ENCODE peak calls at places on chromosomes 3 and 15, in six cellular contexts. One of them, this sample, is unnamed.

GRCh38 chr3:128273841-128274573 is 120.7 kb downstream of the EEFSEC start:
- DNase-seq in small intestine: no peak
- DNase-seq in fibroblast of pulmonary artery: no peak
- DNase-seq in right lobe of liver: no peak
- DNase-seq in cardiac fibroblast: no peak
- DNase-seq in neural progenitor cell: no peak
- DNase-seq in this sample: no peak

GRCh38 chr15:62323353-62323752 is 158.3 kb upstream of the C2CD4B start:
- DNase-seq in small intestine: no peak
- DNase-seq in fibroblast of pulmonary artery: no peak
- DNase-seq in right lobe of liver: no peak
- DNase-seq in cardiac fibroblast: no peak
- DNase-seq in neural progenitor cell: peak; percentile 20
- DNase-seq in this sample: no peak

GRCh38 chr15:70264014-70264492 is 166.3 kb upstream of the TLE3 start:
- DNase-seq in small intestine: no peak
- DNase-seq in fibroblast of pulmonary artery: no peak
- DNase-seq in right lobe of liver: no peak
- DNase-seq in cardiac fibroblast: peak; percentile 38
- DNase-seq in neural progenitor cell: peak; percentile 68
- DNase-seq in this sample: peak; percentile 25

GRCh38 chr3:64053581-64053980 is 30.3 kb upstream of the PSMD6 start:
- DNase-seq in small intestine: no peak
- DNase-seq in fibroblast of pulmonary artery: no peak
- DNase-seq in right lobe of liver: no peak
- DNase-seq in cardiac fibroblast: no peak
- DNase-seq in neural progenitor cell: no peak
- DNase-seq in this sample: no peak

GRCh38 chr3:173976281-173976680 is 578.7 kb downstream of the NLGN1 start:
- DNase-seq in small intestine: no peak
- DNase-seq in fibroblast of pulmonary artery: no peak
- DNase-seq in right lobe of liver: no peak
- DNase-seq in cardiac fibroblast: no peak
- DNase-seq in neural progenitor cell: no peak
- DNase-seq in this sample: no peak

GRCh38 chr15:69615756-69616155 is 163.1 kb downstream of the RPLP1 start:
- DNase-seq in small intestine: no peak
- DNase-seq in fibroblast of pulmonary artery: no peak
- DNase-seq in right lobe of liver: no peak
- DNase-seq in cardiac fibroblast: no peak
- DNase-seq in neural progenitor cell: no peak
- DNase-seq in this sample: no peak

GRCh38 chr3:22887664-22888291 is 315.3 kb upstream of the UBE2E2 start:
- DNase-seq in small intestine: no peak
- DNase-seq in fibroblast of pulmonary artery: peak; percentile 61
- DNase-seq in right lobe of liver: no peak
- DNase-seq in cardiac fibroblast: peak; percentile 66
- DNase-seq in neural progenitor cell: peak; percentile 39
- DNase-seq in this sample: peak; percentile 25

GRCh38 chr3:183381179-183381578 is 47.2 kb downstream of the MCF2L2 start:
- DNase-seq in small intestine: no peak
- DNase-seq in fibroblast of pulmonary artery: peak; percentile 33
- DNase-seq in right lobe of liver: no peak
- DNase-seq in cardiac fibroblast: peak; percentile 70
- DNase-seq in neural progenitor cell: no peak
- DNase-seq in this sample: peak; percentile 59

GRCh38 chr15:38536201-38536676 is 28.4 kb downstream of the RASGRP1 start:
- DNase-seq in small intestine: no peak
- DNase-seq in fibroblast of pulmonary artery: peak; percentile 90
- DNase-seq in right lobe of liver: no peak
- DNase-seq in cardiac fibroblast: peak; percentile 94
- DNase-seq in neural progenitor cell: no peak
- DNase-seq in this sample: peak; percentile 94

GRCh38 chr3:24810881-24811280 is 316.2 kb upstream of the THRB start:
- DNase-seq in small intestine: no peak
- DNase-seq in fibroblast of pulmonary artery: no peak
- DNase-seq in right lobe of liver: no peak
- DNase-seq in cardiac fibroblast: no peak
- DNase-seq in neural progenitor cell: no peak
- DNase-seq in this sample: no peak

GRCh38 chr15:66592505-66593218 is 26.9 kb upstream of the LCTL start:
- DNase-seq in small intestine: peak; percentile 59
- DNase-seq in fibroblast of pulmonary artery: peak; percentile 13
- DNase-seq in right lobe of liver: no peak
- DNase-seq in cardiac fibroblast: no peak
- DNase-seq in neural progenitor cell: no peak
- DNase-seq in this sample: peak; percentile 24

GRCh38 chr15:82128401-82129143 is 82.8 kb upstream of the MEX3B start:
- DNase-seq in small intestine: no peak
- DNase-seq in fibroblast of pulmonary artery: no peak
- DNase-seq in right lobe of liver: no peak
- DNase-seq in cardiac fibroblast: no peak
- DNase-seq in neural progenitor cell: no peak
- DNase-seq in this sample: no peak

GRCh38 chr3:98557324-98558010 is 25.7 kb downstream of the GPR15 start:
- DNase-seq in small intestine: no peak
- DNase-seq in fibroblast of pulmonary artery: no peak
- DNase-seq in right lobe of liver: no peak
- DNase-seq in cardiac fibroblast: no peak
- DNase-seq in neural progenitor cell: no peak
- DNase-seq in this sample: no peak

GRCh38 chr15:70424937-70425411 is 327.3 kb upstream of the TLE3 start:
- DNase-seq in small intestine: no peak
- DNase-seq in fibroblast of pulmonary artery: no peak
- DNase-seq in right lobe of liver: no peak
- DNase-seq in cardiac fibroblast: no peak
- DNase-seq in neural progenitor cell: no peak
- DNase-seq in this sample: no peak

GRCh38 chr3:130787422-130788068 is 40.9 kb upstream of the PIK3R4 start:
- DNase-seq in small intestine: peak; percentile 20
- DNase-seq in fibroblast of pulmonary artery: no peak
- DNase-seq in right lobe of liver: no peak
- DNase-seq in cardiac fibroblast: no peak
- DNase-seq in neural progenitor cell: no peak
- DNase-seq in this sample: no peak

GRCh38 chr15:101266034-101266433 is 11.3 kb downstream of the SELENOS start:
- DNase-seq in small intestine: no peak
- DNase-seq in fibroblast of pulmonary artery: no peak
- DNase-seq in right lobe of liver: no peak
- DNase-seq in cardiac fibroblast: peak; percentile 65
- DNase-seq in neural progenitor cell: no peak
- DNase-seq in this sample: peak; percentile 62

GRCh38 chr15:90230071-90230494 is 3.7 kb downstream of the CIB1 start:
- DNase-seq in small intestine: peak; percentile 86
- DNase-seq in fibroblast of pulmonary artery: no peak
- DNase-seq in right lobe of liver: peak; percentile 90
- DNase-seq in cardiac fibroblast: no peak
- DNase-seq in neural progenitor cell: no peak
- DNase-seq in this sample: no peak

GRCh38 chr3:148439254-148439822 is 258.4 kb upstream of the AGTR1 start:
- DNase-seq in small intestine: no peak
- DNase-seq in fibroblast of pulmonary artery: no peak
- DNase-seq in right lobe of liver: no peak
- DNase-seq in cardiac fibroblast: no peak
- DNase-seq in neural progenitor cell: peak; percentile 50
- DNase-seq in this sample: no peak

GRCh38 chr3:105907790-105908189 is 39.0 kb upstream of the CBLB start:
- DNase-seq in small intestine: no peak
- DNase-seq in fibroblast of pulmonary artery: peak; percentile 47
- DNase-seq in right lobe of liver: no peak
- DNase-seq in cardiac fibroblast: peak; percentile 34
- DNase-seq in neural progenitor cell: no peak
- DNase-seq in this sample: peak; percentile 58

GRCh38 chr3:9183011-9183410 is 66.4 kb downstream of the SRGAP3 start:
- DNase-seq in small intestine: no peak
- DNase-seq in fibroblast of pulmonary artery: no peak
- DNase-seq in right lobe of liver: no peak
- DNase-seq in cardiac fibroblast: no peak
- DNase-seq in neural progenitor cell: no peak
- DNase-seq in this sample: no peak

GRCh38 chr15:31499953-31500808 is 173.5 kb downstream of the KLF13 start:
- DNase-seq in small intestine: no peak
- DNase-seq in fibroblast of pulmonary artery: no peak
- DNase-seq in right lobe of liver: no peak
- DNase-seq in cardiac fibroblast: no peak
- DNase-seq in neural progenitor cell: peak; percentile 29
- DNase-seq in this sample: no peak

GRCh38 chr3:43123895-43124294 is 18.0 kb upstream of the POMGNT2 start:
- DNase-seq in small intestine: no peak
- DNase-seq in fibroblast of pulmonary artery: no peak
- DNase-seq in right lobe of liver: no peak
- DNase-seq in cardiac fibroblast: no peak
- DNase-seq in neural progenitor cell: no peak
- DNase-seq in this sample: no peak

DNA sequence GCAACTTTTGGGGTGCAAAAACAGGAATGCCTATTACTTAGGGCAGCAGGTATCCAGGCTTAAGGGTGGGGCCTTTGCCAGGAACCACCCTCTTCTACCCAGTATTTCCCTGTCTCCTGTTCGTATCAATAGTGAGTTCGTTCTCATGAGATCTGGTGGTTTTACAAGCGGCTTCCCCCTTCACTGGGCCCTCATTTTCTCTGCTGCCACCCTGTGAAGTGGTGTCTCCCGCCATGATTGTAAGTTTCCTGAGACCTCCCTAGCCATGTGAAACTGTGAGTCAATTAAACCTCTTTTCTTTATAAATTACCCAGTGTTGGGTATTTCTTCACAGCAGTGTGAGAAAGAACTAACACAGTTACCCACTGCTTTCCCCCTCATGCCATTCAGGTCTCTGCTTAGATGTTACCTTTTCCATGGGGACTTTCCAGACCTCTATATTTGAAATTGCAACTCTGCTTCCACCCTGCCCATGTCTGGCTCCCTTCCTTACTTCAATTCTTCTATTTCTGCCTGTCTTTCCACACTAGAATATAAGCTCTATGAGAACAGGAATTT is 23.9 kb upstream of the TRA2B start:
- DNase-seq in small intestine: no peak
- DNase-seq in fibroblast of pulmonary artery: no peak
- DNase-seq in right lobe of liver: no peak
- DNase-seq in cardiac fibroblast: no peak
- DNase-seq in neural progenitor cell: no peak
- DNase-seq in this sample: no peak
- H3K4me3 ChIP-seq in small intestine: no peak overlapping the region
- H3K4me3 ChIP-seq in fibroblast of pulmonary artery: no peak overlapping the region
- H3K4me3 ChIP-seq in right lobe of liver: no peak overlapping the region
- H3K4me3 ChIP-seq in cardiac fibroblast: no peak overlapping the region
- H3K4me3 ChIP-seq in neural progenitor cell: no peak overlapping the region
- H3K4me3 ChIP-seq in this sample: peak overlapping the region; percentile 59

GRCh38 chr3:25895443-25895842 is 105.6 kb downstream of the OXSM start:
- DNase-seq in small intestine: no peak
- DNase-seq in fibroblast of pulmonary artery: peak; percentile 4
- DNase-seq in right lobe of liver: no peak
- DNase-seq in cardiac fibroblast: peak; percentile 71
- DNase-seq in neural progenitor cell: no peak
- DNase-seq in this sample: no peak
- H3K4me3 ChIP-seq in small intestine: no peak overlapping the region
- H3K4me3 ChIP-seq in fibroblast of pulmonary artery: no peak overlapping the region
- H3K4me3 ChIP-seq in right lobe of liver: no peak overlapping the region
- H3K4me3 ChIP-seq in cardiac fibroblast: no peak overlapping the region
- H3K4me3 ChIP-seq in neural progenitor cell: no peak overlapping the region
- H3K4me3 ChIP-seq in this sample: no peak overlapping the region

GRCh38 chr15:60119101-60119500 is 115.0 kb downstream of the FOXB1 start:
- DNase-seq in small intestine: no peak
- DNase-seq in fibroblast of pulmonary artery: no peak
- DNase-seq in right lobe of liver: no peak
- DNase-seq in cardiac fibroblast: no peak
- DNase-seq in neural progenitor cell: peak; percentile 82
- DNase-seq in this sample: no peak
- H3K4me3 ChIP-seq in small intestine: no peak overlapping the region
- H3K4me3 ChIP-seq in fibroblast of pulmonary artery: no peak overlapping the region
- H3K4me3 ChIP-seq in right lobe of liver: no peak overlapping the region
- H3K4me3 ChIP-seq in cardiac fibroblast: no peak overlapping the region
- H3K4me3 ChIP-seq in neural progenitor cell: peak overlapping the region; percentile 60
- H3K4me3 ChIP-seq in this sample: no peak overlapping the region

GRCh38 chr3:195905970-195906864 is 2.1 kb downstream of the TNK2 start:
- DNase-seq in small intestine: peak; percentile 64
- DNase-seq in fibroblast of pulmonary artery: no peak
- DNase-seq in right lobe of liver: peak; percentile 9
- DNase-seq in cardiac fibroblast: peak; percentile 43
- DNase-seq in neural progenitor cell: no peak
- DNase-seq in this sample: no peak
- H3K4me3 ChIP-seq in small intestine: peak overlapping the region; percentile 83
- H3K4me3 ChIP-seq in fibroblast of pulmonary artery: no peak overlapping the region
- H3K4me3 ChIP-seq in right lobe of liver: no peak overlapping the region
- H3K4me3 ChIP-seq in cardiac fibroblast: no peak overlapping the region
- H3K4me3 ChIP-seq in neural progenitor cell: no peak overlapping the region
- H3K4me3 ChIP-seq in this sample: no peak overlapping the region

GRCh38 chr15:95912280-95912625 is 418.2 kb upstream of the NR2F2 start:
- DNase-seq in small intestine: no peak
- DNase-seq in fibroblast of pulmonary artery: no peak
- DNase-seq in right lobe of liver: no peak
- DNase-seq in cardiac fibroblast: no peak
- DNase-seq in neural progenitor cell: peak; percentile 20
- DNase-seq in this sample: no peak
- H3K4me3 ChIP-seq in small intestine: no peak overlapping the region
- H3K4me3 ChIP-seq in fibroblast of pulmonary artery: no peak overlapping the region
- H3K4me3 ChIP-seq in right lobe of liver: no peak overlapping the region
- H3K4me3 ChIP-seq in cardiac fibroblast: no peak overlapping the region
- H3K4me3 ChIP-seq in neural progenitor cell: no peak overlapping the region
- H3K4me3 ChIP-seq in this sample: no peak overlapping the region

GRCh38 chr3:147390589-147391569 is 15.5 kb downstream of the ZIC4 start:
- DNase-seq in small intestine: no peak
- DNase-seq in fibroblast of pulmonary artery: no peak
- DNase-seq in right lobe of liver: no peak
- DNase-seq in cardiac fibroblast: no peak
- DNase-seq in neural progenitor cell: peak; percentile 52
- DNase-seq in this sample: no peak
- H3K4me3 ChIP-seq in small intestine: no peak overlapping the region
- H3K4me3 ChIP-seq in fibroblast of pulmonary artery: no peak overlapping the region
- H3K4me3 ChIP-seq in right lobe of liver: no peak overlapping the region
- H3K4me3 ChIP-seq in cardiac fibroblast: no peak overlapping the region
- H3K4me3 ChIP-seq in neural progenitor cell: peak overlapping the region; percentile 60
- H3K4me3 ChIP-seq in this sample: no peak overlapping the region

GRCh38 chr3:141114179-141114745 is 63.1 kb downstream of the SPSB4 start:
- DNase-seq in small intestine: no peak
- DNase-seq in fibroblast of pulmonary artery: no peak
- DNase-seq in right lobe of liver: no peak
- DNase-seq in cardiac fibroblast: no peak
- DNase-seq in neural progenitor cell: no peak
- DNase-seq in this sample: no peak
- H3K4me3 ChIP-seq in small intestine: no peak overlapping the region
- H3K4me3 ChIP-seq in fibroblast of pulmonary artery: no peak overlapping the region
- H3K4me3 ChIP-seq in right lobe of liver: no peak overlapping the region
- H3K4me3 ChIP-seq in cardiac fibroblast: no peak overlapping the region
- H3K4me3 ChIP-seq in neural progenitor cell: no peak overlapping the region
- H3K4me3 ChIP-seq in this sample: no peak overlapping the region